ENCODE peak calls at places on chromosomes 1 and 21, in four cellular contexts. One of them, this sample, is unnamed.

GRCh38 chr1:94296018-94296417 is 58.6 kb upstream of the ARHGAP29 start:
- DNase-seq in mesendoderm: no peak
- DNase-seq in IMR-90: peak
- DNase-seq in H1: no peak
- DNase-seq in this sample: no peak

GRCh38 chr1:53929349-53929945 is 16.1 kb downstream of the IFT25 start:
- DNase-seq in mesendoderm: peak
- DNase-seq in IMR-90: no peak
- DNase-seq in H1: no peak
- DNase-seq in this sample: no peak

GRCh38 chr1:44571712-44572571 is 102.3 kb downstream of the TMEM53 start:
- DNase-seq in mesendoderm: no peak
- DNase-seq in IMR-90: no peak
- DNase-seq in H1: no peak
- DNase-seq in this sample: no peak

GRCh38 chr1:113533061-113533460 is 142.7 kb downstream of the MAGI3 start:
- DNase-seq in mesendoderm: no peak
- DNase-seq in IMR-90: no peak
- DNase-seq in H1: no peak
- DNase-seq in this sample: no peak

GRCh38 chr1:247287460-247287859 is 31.6 kb downstream of the VN1R5 start:
- DNase-seq in mesendoderm: no peak
- DNase-seq in IMR-90: no peak
- DNase-seq in H1: no peak
- DNase-seq in this sample: no peak

GRCh38 chr1:45177452-45177851 is 29.0 kb downstream of the ZSWIM5 start:
- DNase-seq in mesendoderm: no peak
- DNase-seq in IMR-90: peak
- DNase-seq in H1: no peak
- DNase-seq in this sample: no peak

GRCh38 chr1:223486366-223486765 is 93.2 kb downstream of the CCDC185 start:
- DNase-seq in mesendoderm: no peak
- DNase-seq in IMR-90: no peak
- DNase-seq in H1: no peak
- DNase-seq in this sample: no peak

GRCh38 chr1:234617986-234618725 is 8.2 kb upstream of the IRF2BP2 start:
- DNase-seq in mesendoderm: peak
- DNase-seq in IMR-90: peak
- DNase-seq in H1: no peak
- DNase-seq in this sample: no peak

GRCh38 chr1:92482665-92483441 is 3.9 kb downstream of the GFI1 start:
- DNase-seq in mesendoderm: peak
- DNase-seq in IMR-90: no peak
- DNase-seq in H1: no peak
- DNase-seq in this sample: peak

GRCh38 chr1:233759665-233760064 is 144.8 kb upstream of the SLC35F3 start:
- DNase-seq in mesendoderm: no peak
- DNase-seq in IMR-90: no peak
- DNase-seq in H1: no peak
- DNase-seq in this sample: no peak

GRCh38 chr1:182370532-182370931 is 21.1 kb downstream of the GLUL start:
- DNase-seq in mesendoderm: no peak
- DNase-seq in IMR-90: no peak
- DNase-seq in H1: no peak
- DNase-seq in this sample: no peak

GRCh38 chr1:22289251-22289995 is 146.5 kb upstream of the WNT4 start:
- DNase-seq in mesendoderm: peak
- DNase-seq in IMR-90: no peak
- DNase-seq in H1: no peak
- DNase-seq in this sample: no peak

DNA sequence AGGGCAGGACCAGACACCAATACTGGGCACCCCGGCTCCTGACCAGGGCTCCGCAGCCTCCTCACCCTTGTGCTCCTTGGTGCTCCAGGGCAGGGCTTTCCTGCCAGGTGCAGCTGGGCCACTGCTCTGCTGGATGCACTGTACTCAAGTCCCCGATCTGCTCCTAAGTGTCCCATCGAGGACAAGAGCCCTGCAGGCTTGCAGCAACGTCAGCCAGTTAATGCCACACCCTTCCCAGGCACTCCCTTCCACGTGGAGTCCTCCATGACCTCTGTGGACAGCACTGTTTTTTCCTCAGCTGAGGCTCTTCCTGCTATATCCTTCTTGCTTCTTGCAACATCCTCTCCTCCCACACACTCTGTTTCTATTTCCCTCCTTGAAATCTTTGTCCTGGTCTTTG is 94.0 kb upstream of the NGF start:
- DNase-seq in mesendoderm: no peak
- DNase-seq in IMR-90: peak
- DNase-seq in H1: no peak
- DNase-seq in this sample: no peak
- H4K8ac ChIP-seq in mesendoderm: no peak
- H4K8ac ChIP-seq in IMR-90: peak
- H4K8ac ChIP-seq in H1: no peak
- H4K8ac ChIP-seq in this sample: no peak

DNA sequence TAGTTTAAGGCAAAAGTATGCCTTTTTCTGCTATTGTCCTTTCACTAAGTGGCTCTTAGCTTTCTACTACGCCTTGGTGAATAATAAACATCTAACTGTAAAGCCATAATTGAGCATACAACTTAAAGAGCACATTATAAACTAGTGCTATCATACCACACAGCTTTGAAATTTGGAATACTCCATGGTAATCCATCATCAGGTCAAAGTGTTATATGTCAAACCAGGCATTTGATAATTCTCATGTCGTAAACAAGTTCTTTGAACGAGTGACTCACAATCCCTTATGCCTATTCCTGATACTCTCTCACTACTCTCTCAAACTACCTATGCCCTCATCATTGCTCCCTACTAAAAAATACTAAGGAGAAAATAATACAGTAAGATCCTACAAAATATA is 60.3 kb upstream of the FMN2 start:
- DNase-seq in mesendoderm: no peak
- DNase-seq in IMR-90: peak
- DNase-seq in H1: no peak
- DNase-seq in this sample: no peak
- H3K4me2 ChIP-seq in mesendoderm: no peak
- H3K4me2 ChIP-seq in IMR-90: peak
- H3K4me2 ChIP-seq in H1: no peak
- H3K4me2 ChIP-seq in this sample: no peak

DNA sequence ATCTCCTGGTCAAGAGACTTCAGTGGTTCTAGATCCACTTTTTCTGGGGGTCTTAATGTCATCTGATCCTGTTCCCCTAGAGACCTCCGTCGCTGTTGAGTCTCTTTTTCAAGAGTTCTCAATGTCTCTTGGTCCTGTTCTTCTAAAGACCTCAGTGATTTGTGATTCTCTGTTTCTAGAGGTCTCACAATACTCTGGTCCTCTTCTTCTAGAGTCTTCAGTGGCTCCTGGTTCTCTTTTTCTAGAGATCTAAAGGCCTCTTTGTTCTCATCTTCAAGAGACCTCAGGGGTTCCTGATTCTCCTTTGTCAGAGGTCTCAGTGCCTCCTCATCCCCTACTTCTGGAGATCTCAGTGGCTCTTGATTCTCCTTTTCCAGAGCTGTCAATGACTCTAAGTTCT is 5.4 kb downstream of the NES start:
- DNase-seq in mesendoderm: no peak
- DNase-seq in IMR-90: no peak
- DNase-seq in H1: no peak
- DNase-seq in this sample: no peak
- H3K56ac ChIP-seq in mesendoderm: no peak
- H3K56ac ChIP-seq in IMR-90: no peak
- H3K56ac ChIP-seq in H1: no peak
- H3K56ac ChIP-seq in this sample: no peak

GRCh38 chr21:37186983-37187382 is 80.2 kb downstream of the VPS26C start:
- DNase-seq in mesendoderm: no peak
- DNase-seq in IMR-90: no peak
- DNase-seq in H1: no peak
- DNase-seq in this sample: no peak

GRCh38 chr21:37183749-37184148 is 83.4 kb downstream of the VPS26C start:
- DNase-seq in mesendoderm: no peak
- DNase-seq in IMR-90: no peak
- DNase-seq in H1: no peak
- DNase-seq in this sample: no peak

GRCh38 chr21:37188825-37189224 is 78.3 kb downstream of the VPS26C start:
- DNase-seq in mesendoderm: no peak
- DNase-seq in IMR-90: no peak
- DNase-seq in H1: no peak
- DNase-seq in this sample: no peak

GRCh38 chr21:37182222-37182621 is 84.9 kb downstream of the VPS26C start:
- DNase-seq in mesendoderm: no peak
- DNase-seq in IMR-90: no peak
- DNase-seq in H1: no peak
- DNase-seq in this sample: no peak

GRCh38 chr21:37184784-37185593 is 82.1 kb downstream of the VPS26C start:
- DNase-seq in mesendoderm: no peak
- DNase-seq in IMR-90: no peak
- DNase-seq in H1: no peak
- DNase-seq in this sample: no peak
- H4K8ac ChIP-seq in mesendoderm: no peak
- H4K8ac ChIP-seq in IMR-90: no peak
- H4K8ac ChIP-seq in H1: no peak
- H4K8ac ChIP-seq in this sample: no peak

GRCh38 chr1:42319871-42320484 is 15.1 kb downstream of the FOXJ3 start:
- DNase-seq in mesendoderm: no peak
- DNase-seq in IMR-90: no peak
- DNase-seq in H1: no peak
- DNase-seq in this sample: no peak
- H3K4me2 ChIP-seq in mesendoderm: no peak
- H3K4me2 ChIP-seq in IMR-90: peak
- H3K4me2 ChIP-seq in H1: no peak
- H3K4me2 ChIP-seq in this sample: no peak

DNA sequence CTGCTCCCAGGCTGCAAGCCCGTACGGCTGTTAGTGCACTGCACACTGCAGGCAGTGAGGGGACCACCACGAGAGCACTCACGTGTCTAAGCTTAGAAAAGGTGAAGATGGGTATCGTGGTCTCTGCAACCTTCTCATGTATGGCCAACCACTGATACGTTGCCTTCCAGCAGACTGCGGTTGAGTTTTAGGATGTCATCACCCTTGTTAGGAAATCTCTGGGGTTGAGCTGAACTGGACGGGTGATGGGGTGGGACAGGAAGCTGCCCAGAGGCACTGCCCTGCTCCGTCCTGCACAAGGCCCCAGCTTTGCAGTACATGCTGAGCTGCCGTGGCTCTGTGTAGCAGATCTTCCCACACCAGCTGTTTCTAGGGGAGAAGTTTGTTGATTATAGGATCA is 43.3 kb downstream of the FAAP20 start:
- DNase-seq in mesendoderm: no peak
- DNase-seq in IMR-90: no peak
- DNase-seq in H1: no peak
- DNase-seq in this sample: no peak
- H3K56ac ChIP-seq in mesendoderm: no peak
- H3K56ac ChIP-seq in IMR-90: no peak
- H3K56ac ChIP-seq in H1: no peak
- H3K56ac ChIP-seq in this sample: no peak

This sample was measured in H9.